ENCODE peak calls at places on chromosomes 13 and 19, in five cellular contexts. O, M, Z, F and R are unnamed samples.

GRCh38 chr19:39645800-39646411 is 9.8 kb upstream of the LGALS16 start:
- DNase-seq in F (no peak), M (no peak), O (no peak), Z (peak), R (no peak)

GRCh38 chr13:82432949-82433348 is 1449.3 kb downstream of the SLITRK1 start:
- DNase-seq in O (no peak), M (no peak), F (no peak), Z (no peak), R (no peak)

GRCh38 chr19:30516586-30516985 is 144.4 kb downstream of the ZNF536 start:
- DNase-seq in F (no peak), M (no peak), Z (no peak), O (no peak), R (no peak)

GRCh38 chr13:25898991-25899390 is 152.8 kb downstream of the SHISA2 start:
- DNase-seq in Z (no peak), M (no peak), O (no peak), F (no peak), R (no peak)

GRCh38 chr13:40496035-40496810 is 170.2 kb downstream of the FOXO1 start:
- DNase-seq in O (no peak), M (no peak), Z (no peak), F (no peak), R (no peak)

GRCh38 chr13:36998624-36999041 is 507 bp downstream of the ALG5 start:
- DNase-seq in F (no peak), O (no peak), M (no peak), Z (peak), R (no peak)

GRCh38 chr19:49910179-49910578 is 13.5 kb upstream of the IL4I1 start:
- DNase-seq in M (no peak), Z (no peak), O (no peak), F (no peak), R (no peak)

GRCh38 chr19:13103961-13104847 is 1.5 kb upstream of the LYL1 start:
- DNase-seq in O (no peak), M (no peak), Z (peak), F (peak), R (no peak)

GRCh38 chr13:39226359-39226758 is 188.1 kb downstream of the NHLRC3 start:
- DNase-seq in Z (no peak), F (no peak), M (no peak), O (no peak), R (no peak)

GRCh38 chr13:39051157-39051556 is 12.9 kb downstream of the NHLRC3 start:
- DNase-seq in F (no peak), O (no peak), M (no peak), Z (peak), R (no peak)

GRCh38 chr13:46648166-46648607 is 95.2 kb downstream of the LRCH1 start:
- DNase-seq in O (no peak), F (peak), Z (peak), M (no peak), R (no peak)

GRCh38 chr13:40665754-40666057 is 735 bp downstream of the FOXO1 start:
- DNase-seq in F (no peak), M (no peak), Z (peak), O (no peak), R (peak)

GRCh38 chr13:40179882-40180281 is 486.6 kb downstream of the FOXO1 start:
- DNase-seq in F (no peak), O (no peak), M (no peak), Z (no peak), R (no peak)

GRCh38 chr13:46179576-46180368 is 2.2 kb downstream of the LCP1 start:
- DNase-seq in Z (peak), F (peak), O (no peak), M (no peak), R (no peak)

GRCh38 chr13:41610426-41610825 is 153.1 kb downstream of the RGCC start:
- DNase-seq in M (no peak), Z (no peak), O (peak), F (peak), R (no peak)

GRCh38 chr19:18506101-18506534 is 15.8 kb downstream of the ELL start:
- DNase-seq in O (no peak), F (no peak), Z (peak), M (no peak), R (no peak)

GRCh38 chr19:28242317-28242927 is 970.5 kb downstream of the UQCRFS1 start:
- DNase-seq in F (no peak), O (no peak), Z (peak), M (no peak), R (peak)

GRCh38 chr13:42786696-42787095 is 5.3 kb downstream of the FAM216B start:
- DNase-seq in Z (no peak), F (no peak), O (no peak), M (no peak), R (no peak)

GRCh38 chr19:18733196-18733647 is 49.7 kb downstream of the CRTC1 start:
- DNase-seq in F (peak), O (no peak), M (no peak), Z (no peak), R (no peak)

GRCh38 chr13:114110091-114110829 is 22.2 kb downstream of the RASA3 start:
- DNase-seq in F (peak), Z (peak), O (peak), M (no peak), R (no peak)

GRCh38 chr19:31066385-31066784 is 282.9 kb downstream of the TSHZ3 start:
- DNase-seq in Z (no peak), F (no peak), M (no peak), O (no peak), R (peak)

GRCh38 chr13:30345426-30346100 is 38.2 kb upstream of the KATNAL1 start:
- DNase-seq in F (no peak), Z (no peak), O (no peak), M (no peak), R (no peak)

GRCh38 chr19:4967738-4968461 is 1.0 kb upstream of the KDM4B start:
- DNase-seq in F (no peak), O (no peak), Z (peak), M (no peak), R (no peak)

GRCh38 chr19:2059422-2060201 is 8.6 kb upstream of the MKNK2 start:
- DNase-seq in M (no peak), F (peak), Z (peak), O (peak), R (peak)

GRCh38 chr13:60167121-60167520 is 3.4 kb upstream of the DIAPH3 start:
- DNase-seq in F (no peak), O (no peak), Z (no peak), M (no peak), R (no peak)

GRCh38 chr13:31755803-31756212 is 16.5 kb downstream of the RXFP2 start:
- DNase-seq in M (no peak), O (no peak), Z (no peak), F (no peak), R (no peak)

GRCh38 chr19:18418034-18418724 is 1.0 kb upstream of the SSBP4 start:
- DNase-seq in Z (no peak), O (no peak), F (no peak), M (no peak), R (no peak)

GRCh38 chr19:16222806-16223205 is 25.1 kb downstream of the AP1M1 start:
- DNase-seq in O (no peak), Z (no peak), F (no peak), M (no peak), R (no peak)

GRCh38 chr19:16378291-16378889 is 53.8 kb downstream of the KLF2 start:
- DNase-seq in O (no peak), Z (no peak), F (no peak), M (no peak), R (no peak)

GRCh38 chr13:19864018-19864338 is 529 bp upstream of the ZMYM5 start:
- DNase-seq in M (peak), Z (peak), O (peak), F (peak), R (peak)

DNA sequence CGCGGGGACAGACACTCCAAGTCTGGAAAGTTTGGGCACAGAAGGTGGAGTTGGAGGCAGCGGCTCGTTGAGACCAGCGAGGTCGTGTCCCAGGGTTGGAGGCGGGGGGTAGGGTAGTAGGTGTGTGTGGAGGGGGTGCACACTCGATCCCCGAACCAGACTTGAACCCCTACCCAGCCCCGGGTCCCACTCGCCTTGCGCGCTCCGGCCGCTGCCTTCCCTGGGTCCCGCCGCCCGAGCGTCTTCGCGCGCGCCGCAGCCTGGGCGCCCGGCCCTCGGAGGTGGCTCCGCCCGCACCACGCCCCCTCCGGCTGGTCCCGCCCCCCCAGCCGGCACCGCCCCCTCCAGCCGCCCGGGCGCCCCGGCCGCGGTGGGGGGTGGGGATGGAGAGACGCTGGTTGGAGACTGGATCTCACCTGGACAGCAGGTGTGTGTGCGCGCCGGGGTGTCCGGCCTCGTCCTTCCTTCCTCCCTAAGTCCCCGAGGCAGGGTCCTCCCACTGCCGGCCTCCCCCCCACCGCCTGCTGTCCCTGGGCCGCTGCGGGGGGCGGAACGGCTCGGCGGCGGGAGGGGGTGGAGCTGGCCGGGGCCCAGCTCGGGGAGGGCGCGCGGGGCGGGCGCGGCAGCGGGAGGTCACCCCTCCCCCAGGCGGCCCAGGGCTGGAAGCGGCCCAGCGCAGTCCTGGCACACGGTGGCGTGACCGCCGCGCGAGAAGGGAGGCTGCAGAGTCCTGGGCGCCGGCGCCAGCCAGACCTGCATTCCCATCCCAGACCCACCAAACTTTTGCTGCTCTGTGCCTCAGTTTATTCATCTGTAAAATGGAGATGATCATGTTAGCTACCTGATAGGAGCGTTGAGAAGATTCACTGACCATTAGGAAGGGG is at the start of gene KANK2:
- DNase-seq in F (peak), O (peak), M (peak), Z (peak), R (peak)
- TF ChIP-seq POLR2A in F (no peak), O (peak), M (peak), Z (peak), R (peak)

DNA sequence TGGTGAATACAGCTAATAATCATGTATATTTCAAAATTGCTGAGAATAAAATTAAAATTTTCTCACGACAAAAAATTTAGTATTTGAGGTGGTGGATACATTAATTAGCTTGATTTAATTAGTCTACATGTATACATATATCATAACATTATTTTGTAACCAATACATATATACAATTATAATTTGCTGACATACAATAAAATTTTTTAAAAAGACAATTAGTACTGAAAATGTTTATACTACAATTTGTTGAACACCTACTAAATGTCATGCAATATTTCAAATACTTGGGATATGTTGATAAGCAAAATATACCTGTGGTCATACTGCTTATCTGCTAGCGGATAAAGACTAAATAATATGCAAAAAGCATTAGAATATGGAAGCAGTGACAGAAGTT is 586.5 kb downstream of the SLITRK6 start:
- DNase-seq in Z (no peak), M (no peak), F (no peak), O (no peak), R (no peak)
- TF ChIP-seq POLR2A in Z (no peak), M (no peak), F (no peak), O (no peak), R (no peak)

GRCh38 chr19:58182989-58183821 is at the start of gene ZNF274:
- DNase-seq in M (peak), F (peak), O (peak), Z (peak), R (peak)
- TF ChIP-seq POLR2A in M (peak), F (no peak), O (peak), Z (peak), R (peak)

DNA sequence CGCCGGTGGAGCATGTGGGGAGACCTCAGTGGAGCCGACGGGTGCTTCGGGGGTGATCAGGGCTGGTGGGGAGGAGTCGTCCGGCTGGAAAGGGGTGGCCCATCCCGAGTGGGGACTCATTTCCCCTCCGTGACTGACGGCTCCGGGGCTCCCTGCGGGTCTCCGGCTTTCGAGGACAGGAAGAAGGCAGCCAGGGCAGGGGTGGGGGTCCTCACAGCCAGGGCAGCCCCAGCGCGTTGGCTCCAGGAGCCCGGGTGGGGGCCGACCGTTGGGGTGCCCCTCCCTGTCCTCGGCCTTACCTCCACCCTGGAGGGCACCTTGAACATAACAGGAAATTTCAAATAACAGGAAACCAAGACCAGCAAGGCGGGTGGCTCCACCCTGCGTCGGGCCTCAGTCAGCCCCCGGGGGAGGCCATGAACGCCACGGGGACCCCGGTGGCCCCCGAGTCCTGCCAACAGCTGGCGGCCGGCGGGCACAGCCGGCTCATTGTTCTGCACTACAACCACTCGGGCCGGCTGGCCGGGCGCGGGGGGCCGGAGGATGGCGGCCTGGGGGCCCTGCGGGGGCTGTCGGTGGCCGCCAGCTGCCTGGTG is at the start of gene S1PR4:
- DNase-seq in F (no peak), M (no peak), O (no peak), Z (peak), R (no peak)
- TF ChIP-seq POLR2A in F (no peak), M (no peak), O (no peak), Z (peak), R (no peak)

GRCh38 chr19:45137179-45137761 is 23.5 kb downstream of the NKPD1 start:
- DNase-seq in F (no peak), O (no peak), M (no peak), Z (no peak), R (no peak)
- TF ChIP-seq POLR2A in F (no peak), O (no peak), M (no peak), Z (no peak), R (no peak)